ENCODE peak calls at places on chromosomes 7 and 10, in eight cellular contexts. I is mesothelial cell of epicardium, W is chondrocyte, Q is AG08395, H is midbrain, S is ACHN, Z is lung microvascular endothelial cell, N is transverse colon. O is an unnamed sample.

GRCh38 chr10:70571636-70572439 is 30.7 kb downstream of the PRF1 start:
- DNase-seq in I (no peak), W (peak; percentile 59), Q (no peak), H (no peak), S (no peak), Z (no peak), N (no peak), O (no peak)

GRCh38 chr7:78496226-78496625 is 697.7 kb downstream of the PHTF2 start:
- DNase-seq in I (no peak), W (no peak), Q (no peak), H (peak; percentile 70), S (no peak), Z (no peak), N (no peak), O (no peak)

GRCh38 chr10:46234431-46235060 is 52.3 kb upstream of the ANTXRL start:
- DNase-seq in I (no peak), W (no peak), Q (no peak), H (no peak), S (no peak), Z (no peak), N (no peak), O (no peak)

GRCh38 chr10:5559642-5560141 is 34.9 kb downstream of the CALML3 start:
- DNase-seq in I (no peak), W (peak; percentile 10), Q (peak; percentile 74), H (no peak), S (no peak), Z (no peak), N (no peak), O (no peak)

GRCh38 chr10:25933653-25934608 is at the start of gene MYO3A:
- DNase-seq in I (peak; percentile 35), W (no peak), Q (no peak), H (no peak), S (no peak), Z (no peak), N (no peak), O (peak; percentile 18)

GRCh38 chr10:80429521-80429966 is 21.2 kb downstream of the PRXL2A start:
- DNase-seq in I (no peak), W (no peak), Q (no peak), H (no peak), S (peak; percentile 87), Z (peak; percentile 32), N (peak; percentile 66), O (no peak)

GRCh38 chr7:70037171-70037933 is 439.1 kb downstream of the AUTS2 start:
- DNase-seq in I (no peak), W (no peak), Q (peak; percentile 61), H (no peak), S (no peak), Z (no peak), N (no peak), O (no peak)

GRCh38 chr10:103491729-103492364 is 1.7 kb upstream of the NEURL1 start:
- DNase-seq in I (no peak), W (peak; percentile 53), Q (peak; percentile 91), H (no peak), S (peak; percentile 85), Z (peak; percentile 75), N (no peak), O (no peak)

GRCh38 chr10:49068672-49069217 is 46.6 kb downstream of the VSTM4 start:
- DNase-seq in I (no peak), W (no peak), Q (no peak), H (no peak), S (no peak), Z (no peak), N (no peak), O (no peak)

GRCh38 chr7:44153948-44154335 is 12.8 kb upstream of the MYL7 start:
- DNase-seq in I (no peak), W (no peak), Q (no peak), H (no peak), S (no peak), Z (no peak), N (no peak), O (no peak)

GRCh38 chr7:88361357-88361756 is 54.7 kb upstream of the STEAP4 start:
- DNase-seq in I (no peak), W (no peak), Q (no peak), H (no peak), S (no peak), Z (no peak), N (no peak), O (no peak)

GRCh38 chr7:42606217-42606905 is 305.5 kb downstream of the C7orf25 start:
- DNase-seq in I (no peak), W (no peak), Q (peak; percentile 55), H (no peak), S (no peak), Z (no peak), N (no peak), O (no peak)

GRCh38 chr7:70829221-70830059 is 302.5 kb upstream of the GALNT17 start:
- DNase-seq in I (peak; percentile 29), W (no peak), Q (peak; percentile 68), H (peak; percentile 70), S (peak; percentile 59), Z (peak; percentile 36), N (peak; percentile 60), O (peak; percentile 36)

GRCh38 chr7:71851776-71852548 is 560.2 kb downstream of the CALN1 start:
- DNase-seq in I (no peak), W (no peak), Q (no peak), H (no peak), S (no peak), Z (no peak), N (no peak), O (no peak)

GRCh38 chr7:149226840-149227494 is 12.5 kb upstream of the ZNF212 start:
- DNase-seq in I (no peak), W (no peak), Q (no peak), H (no peak), S (no peak), Z (no peak), N (no peak), O (no peak)

GRCh38 chr10:72946963-72947362 is 7.6 kb downstream of the PLA2G12B start:
- DNase-seq in I (no peak), W (no peak), Q (no peak), H (no peak), S (no peak), Z (no peak), N (no peak), O (no peak)

GRCh38 chr7:102125127-102125561 is 161.5 kb upstream of the SH2B2 start:
- DNase-seq in I (no peak), W (peak; percentile 80), Q (peak; percentile 86), H (no peak), S (peak; percentile 94), Z (peak; percentile 53), N (peak; percentile 29), O (no peak)

GRCh38 chr10:89337493-89337892 is 9.7 kb downstream of the IFIT3 start:
- DNase-seq in I (no peak), W (no peak), Q (no peak), H (no peak), S (peak; percentile 73), Z (peak; percentile 83), N (no peak), O (no peak)

GRCh38 chr10:71396084-71396713 is 521 bp upstream of the CDH23 start:
- DNase-seq in I (peak; percentile 53), W (no peak), Q (no peak), H (peak; percentile 69), S (no peak), Z (no peak), N (peak; percentile 42), O (peak; percentile 70)

GRCh38 chr7:23971031-23971430 is 261.0 kb downstream of the STK31 start:
- DNase-seq in I (no peak), W (no peak), Q (peak; percentile 12), H (no peak), S (no peak), Z (no peak), N (no peak), O (no peak)

GRCh38 chr10:45278860-45279498 is 36.4 kb downstream of the OR13A1 start:
- DNase-seq in I (no peak), W (no peak), Q (no peak), H (no peak), S (no peak), Z (no peak), N (no peak), O (no peak)

GRCh38 chr7:80883188-80884025 is 35.4 kb downstream of the SEMA3C start:
- DNase-seq in I (no peak), W (no peak), Q (peak; percentile 83), H (no peak), S (peak; percentile 90), Z (peak; percentile 86), N (no peak), O (no peak)

GRCh38 chr10:29415876-29416275 is 127.0 kb downstream of the LYZL1 start:
- DNase-seq in I (no peak), W (no peak), Q (no peak), H (no peak), S (no peak), Z (no peak), N (no peak), O (no peak)

GRCh38 chr7:80159802-80160201 is 25.2 kb downstream of the GNAI1 start:
- DNase-seq in I (no peak), W (no peak), Q (no peak), H (no peak), S (no peak), Z (no peak), N (no peak), O (no peak)

GRCh38 chr10:7810443-7810842 is 7.9 kb upstream of the TAF3 start:
- DNase-seq in I (no peak), W (no peak), Q (no peak), H (no peak), S (no peak), Z (no peak), N (no peak), O (no peak)

GRCh38 chr10:133592716-133593115 is 27.3 kb upstream of the SYCE1 start:
- DNase-seq in I (no peak), W (no peak), Q (no peak), H (no peak), S (no peak), Z (no peak), N (no peak), O (no peak)

GRCh38 chr7:44587843-44588711 is 6.0 kb upstream of the TMED4 start:
- DNase-seq in I (no peak), W (peak; percentile 13), Q (peak; percentile 14), H (peak; percentile 44), S (peak; percentile 66), Z (peak; percentile 72), N (peak; percentile 67), O (no peak)

GRCh38 chr10:78316451-78316931 is 282.8 kb downstream of the RPS24 start:
- DNase-seq in I (no peak), W (no peak), Q (peak; percentile 76), H (no peak), S (no peak), Z (no peak), N (no peak), O (no peak)

GRCh38 chr10:10128387-10128786 is 889.3 kb upstream of the CELF2 start:
- DNase-seq in I (no peak), W (no peak), Q (no peak), H (no peak), S (no peak), Z (no peak), N (no peak), O (no peak)

GRCh38 chr10:125116652-125117310 is 43.6 kb downstream of the CTBP2 start:
- DNase-seq in I (no peak), W (no peak), Q (no peak), H (no peak), S (no peak), Z (no peak), N (no peak), O (no peak)

GRCh38 chr7:45894665-45895062 is 6.4 kb downstream of the IGFBP1 start:
- DNase-seq in I (no peak), W (no peak), Q (no peak), H (no peak), S (no peak), Z (no peak), N (no peak), O (no peak)

GRCh38 chr10:16049050-16049449 is 188.7 kb upstream of the MINDY3 start:
- DNase-seq in I (no peak), W (no peak), Q (no peak), H (no peak), S (peak; percentile 11), Z (peak; percentile 15), N (no peak), O (no peak)

GRCh38 chr7:93414574-93414973 is 159.9 kb downstream of the CALCR start:
- DNase-seq in I (no peak), W (no peak), Q (no peak), H (no peak), S (no peak), Z (no peak), N (no peak), O (no peak)

GRCh38 chr10:43573250-43574034 is 974 bp downstream of the ZNF239 start:
- DNase-seq in I (no peak), W (no peak), Q (peak; percentile 28), H (no peak), S (no peak), Z (no peak), N (no peak), O (no peak)